ENCODE peak calls at places on chromosome 4, in four cellular contexts. J, G, Q and D are unnamed samples.

GRCh38 chr4:152808670-152809069 is 28.9 kb downstream of the ARFIP1 start:
- DNase-seq in Q (no peak), J (peak), G (no peak), D (no peak)

GRCh38 chr4:28787947-28788346 is 1927.3 kb downstream of the STIM2 start:
- DNase-seq in G (no peak), J (no peak), Q (no peak), D (no peak)

GRCh38 chr4:79576480-79576803 is 168.4 kb upstream of the GK2 start:
- DNase-seq in J (peak), G (peak), Q (no peak), D (peak)

GRCh38 chr4:128284317-128284716 is 3.3 kb downstream of the PGRMC2 start:
- DNase-seq in J (no peak), G (no peak), Q (no peak), D (no peak)

GRCh38 chr4:113700602-113701150 is 60.9 kb downstream of the CAMK2D start:
- DNase-seq in G (no peak), J (no peak), Q (no peak), D (no peak)

GRCh38 chr4:8403173-8403753 is 37.3 kb downstream of the ACOX3 start:
- DNase-seq in Q (no peak), J (peak), G (peak), D (peak)

GRCh38 chr4:6986067-6986780 is 56.9 kb upstream of the TADA2B start:
- DNase-seq in Q (no peak), J (no peak), G (peak), D (peak)

GRCh38 chr4:122456228-122457106 is at the start of gene IL2:
- DNase-seq in G (no peak), J (no peak), Q (no peak), D (no peak)

GRCh38 chr4:171846232-171846631 is 33.0 kb downstream of the GALNTL6 start:
- DNase-seq in J (peak), Q (no peak), G (peak), D (peak)

GRCh38 chr4:33357121-33357520 is 2637.0 kb downstream of the PCDH7 start:
- DNase-seq in J (no peak), G (no peak), Q (no peak), D (no peak)

GRCh38 chr4:98558770-98559169 is 99.6 kb downstream of the TSPAN5 start:
- DNase-seq in G (no peak), Q (no peak), J (no peak), D (no peak)

GRCh38 chr4:98555798-98556445 is 102.5 kb downstream of the TSPAN5 start:
- DNase-seq in G (no peak), Q (no peak), J (no peak), D (no peak)

GRCh38 chr4:98556451-98556850 is 102.0 kb downstream of the TSPAN5 start:
- DNase-seq in Q (no peak), J (no peak), G (no peak), D (no peak)

GRCh38 chr4:98558366-98558765 is 100.0 kb downstream of the TSPAN5 start:
- DNase-seq in J (no peak), G (no peak), Q (no peak), D (no peak)

GRCh38 chr4:98557497-98557896 is 100.9 kb downstream of the TSPAN5 start:
- DNase-seq in J (no peak), G (no peak), Q (no peak), D (no peak)
- TF ChIP-seq FOXK2 in J (no peak), G (no peak), Q (no peak), D (no peak)

GRCh38 chr4:87270825-87271224 is 50.4 kb upstream of the KLHL8 start:
- DNase-seq in G (no peak), Q (no peak), J (no peak), D (no peak)
- TF ChIP-seq TARDBP in G (no peak), Q (no peak), J (no peak), D (no peak)

DNA sequence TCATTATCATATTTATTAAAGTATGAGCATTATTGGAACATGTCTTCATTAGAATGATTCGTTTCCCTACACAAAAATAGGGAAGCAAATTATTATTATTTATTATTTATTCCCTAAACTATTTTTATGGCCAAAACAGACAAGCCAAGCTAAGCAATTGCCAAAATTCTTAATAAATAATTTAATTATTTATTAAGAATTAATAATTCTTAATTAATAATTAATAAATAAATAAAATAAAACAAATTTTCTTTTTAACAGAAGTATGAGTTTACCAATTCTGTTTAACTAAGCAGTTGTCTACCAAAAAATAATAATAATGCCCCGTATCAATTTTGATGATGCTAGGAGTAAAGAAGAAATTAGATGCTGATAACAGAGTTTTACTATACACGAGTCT is 1080.8 kb upstream of the AGA start:
- DNase-seq in J (no peak), G (no peak), Q (no peak), D (no peak)
- TF ChIP-seq FOXK2 in J (no peak), G (no peak), Q (no peak), D (no peak)

GRCh38 chr4:81021526-81021944 is 9.0 kb upstream of the BMP3 start:
- DNase-seq in G (no peak), J (no peak), Q (no peak), D (no peak)

GRCh38 chr4:81019016-81019415 is 11.5 kb upstream of the BMP3 start:
- DNase-seq in Q (no peak), J (no peak), G (no peak), D (no peak)

GRCh38 chr4:81021995-81022394 is 8.5 kb upstream of the BMP3 start:
- DNase-seq in Q (no peak), G (no peak), J (no peak), D (no peak)
- TF ChIP-seq TARDBP in Q (no peak), G (no peak), J (no peak), D (no peak)

GRCh38 chr4:56799291-56799823 is 22.1 kb downstream of the SPINK2 start:
- DNase-seq in Q (no peak), J (no peak), G (no peak), D (no peak)
- TF ChIP-seq FOXK2 in Q (no peak), J (no peak), G (no peak), D (no peak)

DNA sequence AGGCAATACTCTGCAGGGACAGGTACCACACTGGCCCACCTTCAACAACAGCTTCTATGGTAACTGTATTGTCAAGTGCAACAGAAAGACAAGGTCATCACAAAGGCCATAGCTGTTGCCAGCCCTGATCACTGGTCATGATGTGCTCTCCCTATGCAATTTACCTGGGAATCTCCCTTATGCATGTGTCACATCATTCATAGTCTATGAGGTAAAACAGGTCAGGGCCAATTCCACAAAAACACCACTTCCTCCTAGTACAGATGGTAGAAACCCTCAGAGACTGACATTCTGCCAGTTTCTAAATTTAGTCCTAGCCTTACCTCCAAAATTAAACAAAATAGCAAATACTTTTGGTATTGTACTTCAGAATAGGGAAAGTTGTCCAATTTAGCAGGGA is 132.8 kb downstream of the MGST2 start:
- DNase-seq in G (no peak), Q (no peak), J (no peak), D (no peak)
- TF ChIP-seq TARDBP in G (no peak), Q (no peak), J (no peak), D (no peak)

GRCh38 chr4:184746532-184746870 is 12.6 kb upstream of the CENPU start:
- DNase-seq in G (no peak), J (no peak), Q (no peak), D (no peak)

GRCh38 chr4:184745747-184746531 is 12.0 kb upstream of the CENPU start:
- DNase-seq in G (peak), J (peak), Q (no peak), D (peak)

GRCh38 chr4:184748251-184748652 is 14.4 kb upstream of the CENPU start:
- DNase-seq in J (no peak), Q (no peak), G (no peak), D (no peak)

GRCh38 chr4:184744251-184744650 is 10.4 kb upstream of the CENPU start:
- DNase-seq in Q (no peak), G (no peak), J (no peak), D (no peak)

GRCh38 chr4:184747034-184747830 is 13.3 kb upstream of the CENPU start:
- DNase-seq in Q (no peak), G (peak), J (peak), D (no peak)
- TF ChIP-seq FOXK2 in Q (no peak), G (no peak), J (no peak), D (no peak)

GRCh38 chr4:24858550-24858949 is 54.3 kb downstream of the CCDC149 start:
- DNase-seq in Q (no peak), G (no peak), J (no peak), D (no peak)

GRCh38 chr4:24856586-24856985 is 56.3 kb downstream of the CCDC149 start:
- DNase-seq in Q (peak), J (no peak), G (no peak), D (no peak)

GRCh38 chr4:24855741-24856140 is 57.1 kb downstream of the CCDC149 start:
- DNase-seq in G (no peak), Q (no peak), J (no peak), D (no peak)

GRCh38 chr4:24862073-24862751 is 50.6 kb downstream of the CCDC149 start:
- DNase-seq in G (no peak), Q (peak), J (no peak), D (no peak)

GRCh38 chr4:24857996-24858395 is 54.8 kb downstream of the CCDC149 start:
- DNase-seq in G (no peak), Q (no peak), J (no peak), D (no peak)
- TF ChIP-seq TARDBP in G (no peak), Q (no peak), J (no peak), D (no peak)